ENCODE peak calls at places on chromosome 14, in nine cellular contexts. One of them, this sample, is unnamed.

GRCh38 chr14:68789002-68789797 is 3.7 kb downstream of the ZFP36L1 start:
- DNase-seq in CMK: no peak
- DNase-seq in neuronal stem cell: no peak
- DNase-seq in right cardiac atrium: peak; percentile 89
- DNase-seq in aorta: peak; percentile 92
- DNase-seq in H7: peak; percentile 87
- DNase-seq in natural killer cell: peak; percentile 79
- DNase-seq in effector memory CD4-positive, alpha-beta T cell: peak; percentile 78
- DNase-seq in anterior cingulate cortex: peak; percentile 44
- DNase-seq in this sample: peak; percentile 66

GRCh38 chr14:36556811-36557433 is 25.5 kb downstream of the NKX2-8 start:
- DNase-seq in right cardiac atrium: no peak
- DNase-seq in natural killer cell: no peak
- DNase-seq in effector memory CD4-positive, alpha-beta T cell: no peak
- DNase-seq in anterior cingulate cortex: no peak
- DNase-seq in neuronal stem cell: no peak
- DNase-seq in H7: peak; percentile 54
- DNase-seq in aorta: no peak
- DNase-seq in CMK: no peak
- DNase-seq in this sample: peak; percentile 51

GRCh38 chr14:70654609-70655008 is 12.9 kb downstream of the TTC9 start:
- DNase-seq in H7: no peak
- DNase-seq in right cardiac atrium: no peak
- DNase-seq in effector memory CD4-positive, alpha-beta T cell: no peak
- DNase-seq in anterior cingulate cortex: no peak
- DNase-seq in natural killer cell: no peak
- DNase-seq in aorta: no peak
- DNase-seq in neuronal stem cell: no peak
- DNase-seq in CMK: no peak
- DNase-seq in this sample: no peak

GRCh38 chr14:61703342-61704129 is 8.2 kb downstream of the HIF1A start:
- DNase-seq in H7: no peak
- DNase-seq in effector memory CD4-positive, alpha-beta T cell: no peak
- DNase-seq in CMK: no peak
- DNase-seq in natural killer cell: no peak
- DNase-seq in anterior cingulate cortex: no peak
- DNase-seq in neuronal stem cell: no peak
- DNase-seq in right cardiac atrium: no peak
- DNase-seq in aorta: no peak
- DNase-seq in this sample: no peak

GRCh38 chr14:100146548-100147091 is 12.8 kb downstream of the DEGS2 start:
- DNase-seq in neuronal stem cell: no peak
- DNase-seq in natural killer cell: no peak
- DNase-seq in anterior cingulate cortex: no peak
- DNase-seq in H7: peak; percentile 59
- DNase-seq in CMK: no peak
- DNase-seq in aorta: no peak
- DNase-seq in effector memory CD4-positive, alpha-beta T cell: no peak
- DNase-seq in right cardiac atrium: no peak
- DNase-seq in this sample: no peak

GRCh38 chr14:27056586-27056985 is 458.8 kb upstream of the NOVA1 start:
- DNase-seq in natural killer cell: no peak
- DNase-seq in CMK: no peak
- DNase-seq in neuronal stem cell: no peak
- DNase-seq in anterior cingulate cortex: no peak
- DNase-seq in effector memory CD4-positive, alpha-beta T cell: no peak
- DNase-seq in right cardiac atrium: no peak
- DNase-seq in H7: no peak
- DNase-seq in aorta: no peak
- DNase-seq in this sample: no peak

GRCh38 chr14:25048170-25049126 is 1.5 kb downstream of the STXBP6 start:
- DNase-seq in natural killer cell: no peak
- DNase-seq in neuronal stem cell: no peak
- DNase-seq in CMK: no peak
- DNase-seq in H7: peak; percentile 15
- DNase-seq in anterior cingulate cortex: no peak
- DNase-seq in right cardiac atrium: peak; percentile 67
- DNase-seq in effector memory CD4-positive, alpha-beta T cell: no peak
- DNase-seq in aorta: peak; percentile 46
- DNase-seq in this sample: no peak

GRCh38 chr14:89773644-89774316 is 180.8 kb downstream of the EFCAB11 start:
- DNase-seq in natural killer cell: peak; percentile 59
- DNase-seq in H7: peak; percentile 58
- DNase-seq in anterior cingulate cortex: no peak
- DNase-seq in neuronal stem cell: no peak
- DNase-seq in aorta: peak; percentile 70
- DNase-seq in CMK: no peak
- DNase-seq in effector memory CD4-positive, alpha-beta T cell: peak; percentile 17
- DNase-seq in right cardiac atrium: peak; percentile 26
- DNase-seq in this sample: no peak

GRCh38 chr14:100874051-100874410 is 29.5 kb downstream of the RTL1 start:
- DNase-seq in effector memory CD4-positive, alpha-beta T cell: no peak
- DNase-seq in CMK: no peak
- DNase-seq in aorta: peak; percentile 17
- DNase-seq in H7: no peak
- DNase-seq in right cardiac atrium: no peak
- DNase-seq in natural killer cell: no peak
- DNase-seq in anterior cingulate cortex: no peak
- DNase-seq in neuronal stem cell: no peak
- DNase-seq in this sample: no peak

GRCh38 chr14:99659333-99659741 is 14.4 kb downstream of the HHIPL1 start:
- DNase-seq in anterior cingulate cortex: no peak
- DNase-seq in aorta: no peak
- DNase-seq in H7: peak; percentile 64
- DNase-seq in effector memory CD4-positive, alpha-beta T cell: no peak
- DNase-seq in neuronal stem cell: no peak
- DNase-seq in natural killer cell: no peak
- DNase-seq in right cardiac atrium: no peak
- DNase-seq in CMK: no peak
- DNase-seq in this sample: no peak

GRCh38 chr14:104334812-104335161 is 196.4 kb downstream of the KIF26A start:
- DNase-seq in aorta: no peak
- DNase-seq in natural killer cell: no peak
- DNase-seq in CMK: no peak
- DNase-seq in H7: peak; percentile 43
- DNase-seq in effector memory CD4-positive, alpha-beta T cell: no peak
- DNase-seq in anterior cingulate cortex: no peak
- DNase-seq in right cardiac atrium: no peak
- DNase-seq in neuronal stem cell: no peak
- DNase-seq in this sample: no peak

GRCh38 chr14:34340226-34340625 is 121.8 kb downstream of the SPTSSA start:
- DNase-seq in anterior cingulate cortex: no peak
- DNase-seq in aorta: no peak
- DNase-seq in right cardiac atrium: no peak
- DNase-seq in H7: no peak
- DNase-seq in effector memory CD4-positive, alpha-beta T cell: no peak
- DNase-seq in neuronal stem cell: no peak
- DNase-seq in CMK: no peak
- DNase-seq in natural killer cell: no peak
- DNase-seq in this sample: peak; percentile 40

GRCh38 chr14:50550294-50550693 is 9.7 kb upstream of the ATL1 start:
- DNase-seq in H7: no peak
- DNase-seq in effector memory CD4-positive, alpha-beta T cell: no peak
- DNase-seq in natural killer cell: no peak
- DNase-seq in aorta: no peak
- DNase-seq in anterior cingulate cortex: no peak
- DNase-seq in CMK: no peak
- DNase-seq in right cardiac atrium: no peak
- DNase-seq in neuronal stem cell: no peak
- DNase-seq in this sample: no peak